ENCODE peak calls at places on chromosomes 6 and 20, in eight cellular contexts. One of them, this sample, is unnamed.
A peak's percentile ranks its signal among the peaks of the same experiment; 100 is the strongest.

GRCh38 chr20:59331721-59332329 is 31.4 kb downstream of the EDN3 start:
- DNase-seq in glutamatergic neuron: no peak
- DNase-seq in breast epithelium: no peak
- DNase-seq in GM20000: no peak
- DNase-seq in heart right ventricle: no peak
- DNase-seq in tibial artery: no peak
- DNase-seq in uterus: no peak
- DNase-seq in AG09309: no peak
- DNase-seq in this sample: no peak

GRCh38 chr20:52800734-52801627 is 171.2 kb upstream of the TSHZ2 start:
- DNase-seq in glutamatergic neuron: no peak
- DNase-seq in breast epithelium: no peak
- DNase-seq in GM20000: no peak
- DNase-seq in heart right ventricle: no peak
- DNase-seq in tibial artery: no peak
- DNase-seq in uterus: no peak
- DNase-seq in AG09309: no peak
- DNase-seq in this sample: no peak

GRCh38 chr20:21682576-21682975 is 22.9 kb upstream of the PAX1 start:
- DNase-seq in glutamatergic neuron: no peak
- DNase-seq in breast epithelium: no peak
- DNase-seq in GM20000: no peak
- DNase-seq in heart right ventricle: no peak
- DNase-seq in tibial artery: no peak
- DNase-seq in uterus: no peak
- DNase-seq in AG09309: no peak
- DNase-seq in this sample: no peak

GRCh38 chr6:5203571-5203970 is 57.2 kb downstream of the LYRM4 start:
- DNase-seq in glutamatergic neuron: peak; percentile 41
- DNase-seq in breast epithelium: no peak
- DNase-seq in GM20000: no peak
- DNase-seq in heart right ventricle: no peak
- DNase-seq in tibial artery: no peak
- DNase-seq in uterus: no peak
- DNase-seq in AG09309: no peak
- DNase-seq in this sample: no peak

GRCh38 chr6:4776967-4777925 is 1.0 kb downstream of the CDYL start:
- DNase-seq in glutamatergic neuron: peak; percentile 27
- DNase-seq in breast epithelium: no peak
- DNase-seq in GM20000: peak; percentile 72
- DNase-seq in heart right ventricle: peak; percentile 10
- DNase-seq in tibial artery: no peak
- DNase-seq in uterus: no peak
- DNase-seq in AG09309: no peak
- DNase-seq in this sample: peak; percentile 37

GRCh38 chr6:19368511-19368910 is 468.7 kb upstream of the ID4 start:
- DNase-seq in glutamatergic neuron: no peak
- DNase-seq in breast epithelium: no peak
- DNase-seq in GM20000: no peak
- DNase-seq in heart right ventricle: no peak
- DNase-seq in tibial artery: no peak
- DNase-seq in uterus: no peak
- DNase-seq in AG09309: peak; percentile 48
- DNase-seq in this sample: no peak

GRCh38 chr6:170290306-170291128 is at the start of gene DLL1:
- DNase-seq in glutamatergic neuron: peak; percentile 83
- DNase-seq in breast epithelium: peak; percentile 39
- DNase-seq in GM20000: peak; percentile 67
- DNase-seq in heart right ventricle: peak; percentile 56
- DNase-seq in tibial artery: no peak
- DNase-seq in uterus: peak; percentile 51
- DNase-seq in AG09309: no peak
- DNase-seq in this sample: peak; percentile 43

GRCh38 chr6:29552512-29553051 is 7.0 kb downstream of the UBD start:
- DNase-seq in glutamatergic neuron: no peak
- DNase-seq in breast epithelium: no peak
- DNase-seq in GM20000: peak; percentile 85
- DNase-seq in heart right ventricle: peak; percentile 41
- DNase-seq in tibial artery: no peak
- DNase-seq in uterus: no peak
- DNase-seq in AG09309: peak; percentile 43
- DNase-seq in this sample: peak; percentile 73

GRCh38 chr6:7143161-7143974 is 35.6 kb downstream of the RREB1 start:
- DNase-seq in glutamatergic neuron: peak; percentile 45
- DNase-seq in breast epithelium: no peak
- DNase-seq in GM20000: no peak
- DNase-seq in heart right ventricle: no peak
- DNase-seq in tibial artery: no peak
- DNase-seq in uterus: no peak
- DNase-seq in AG09309: no peak
- DNase-seq in this sample: no peak

GRCh38 chr20:13875265-13875811 is 90.5 kb downstream of the NDUFAF5 start:
- DNase-seq in glutamatergic neuron: no peak
- DNase-seq in breast epithelium: no peak
- DNase-seq in GM20000: no peak
- DNase-seq in heart right ventricle: no peak
- DNase-seq in tibial artery: no peak
- DNase-seq in uterus: no peak
- DNase-seq in AG09309: no peak
- DNase-seq in this sample: no peak

GRCh38 chr6:68427630-68428029 is 207.5 kb upstream of the ADGRB3 start:
- DNase-seq in glutamatergic neuron: no peak
- DNase-seq in breast epithelium: no peak
- DNase-seq in GM20000: no peak
- DNase-seq in heart right ventricle: no peak
- DNase-seq in tibial artery: no peak
- DNase-seq in uterus: no peak
- DNase-seq in AG09309: no peak
- DNase-seq in this sample: no peak

GRCh38 chr6:12911387-12911960 is 194.9 kb downstream of the PHACTR1 start:
- DNase-seq in glutamatergic neuron: no peak
- DNase-seq in breast epithelium: no peak
- DNase-seq in GM20000: peak; percentile 19
- DNase-seq in heart right ventricle: no peak
- DNase-seq in tibial artery: no peak
- DNase-seq in uterus: no peak
- DNase-seq in AG09309: peak; percentile 14
- DNase-seq in this sample: no peak

GRCh38 chr20:16641511-16641910 is 68.3 kb upstream of the KIF16B start:
- DNase-seq in glutamatergic neuron: no peak
- DNase-seq in breast epithelium: no peak
- DNase-seq in GM20000: no peak
- DNase-seq in heart right ventricle: no peak
- DNase-seq in tibial artery: no peak
- DNase-seq in uterus: no peak
- DNase-seq in AG09309: no peak
- DNase-seq in this sample: no peak

GRCh38 chr20:31587545-31588389 is 17.3 kb upstream of the ID1 start:
- DNase-seq in glutamatergic neuron: peak; percentile 95
- DNase-seq in breast epithelium: no peak
- DNase-seq in GM20000: peak; percentile 68
- DNase-seq in heart right ventricle: peak; percentile 82
- DNase-seq in tibial artery: no peak
- DNase-seq in uterus: no peak
- DNase-seq in AG09309: no peak
- DNase-seq in this sample: peak; percentile 53

GRCh38 chr20:13029687-13030510 is 21.1 kb downstream of the SPTLC3 start:
- DNase-seq in glutamatergic neuron: no peak
- DNase-seq in breast epithelium: peak; percentile 81
- DNase-seq in GM20000: no peak
- DNase-seq in heart right ventricle: no peak
- DNase-seq in tibial artery: no peak
- DNase-seq in uterus: no peak
- DNase-seq in AG09309: peak; percentile 88
- DNase-seq in this sample: no peak

GRCh38 chr6:149060985-149061760 is 256.3 kb upstream of the TAB2 start:
- DNase-seq in glutamatergic neuron: no peak
- DNase-seq in breast epithelium: no peak
- DNase-seq in GM20000: no peak
- DNase-seq in heart right ventricle: peak; percentile 41
- DNase-seq in tibial artery: no peak
- DNase-seq in uterus: no peak
- DNase-seq in AG09309: no peak
- DNase-seq in this sample: no peak

GRCh38 chr6:159252955-159253508 is 83.8 kb downstream of the FNDC1 start:
- DNase-seq in glutamatergic neuron: no peak
- DNase-seq in breast epithelium: no peak
- DNase-seq in GM20000: peak; percentile 68
- DNase-seq in heart right ventricle: no peak
- DNase-seq in tibial artery: no peak
- DNase-seq in uterus: peak; percentile 26
- DNase-seq in AG09309: no peak
- DNase-seq in this sample: peak; percentile 63

GRCh38 chr6:71496018-71496800 is 207.6 kb downstream of the OGFRL1 start:
- DNase-seq in glutamatergic neuron: no peak
- DNase-seq in breast epithelium: no peak
- DNase-seq in GM20000: peak; percentile 28
- DNase-seq in heart right ventricle: peak; percentile 17
- DNase-seq in tibial artery: no peak
- DNase-seq in uterus: no peak
- DNase-seq in AG09309: no peak
- DNase-seq in this sample: peak; percentile 23

GRCh38 chr20:57013741-57014140 is 252.7 kb downstream of the BMP7 start:
- DNase-seq in glutamatergic neuron: peak; percentile 58
- DNase-seq in breast epithelium: no peak
- DNase-seq in GM20000: no peak
- DNase-seq in heart right ventricle: no peak
- DNase-seq in tibial artery: no peak
- DNase-seq in uterus: no peak
- DNase-seq in AG09309: no peak
- DNase-seq in this sample: no peak

GRCh38 chr6:127878115-127878514 is 22.7 kb downstream of the THEMIS start:
- DNase-seq in glutamatergic neuron: no peak
- DNase-seq in breast epithelium: no peak
- DNase-seq in GM20000: no peak
- DNase-seq in heart right ventricle: no peak
- DNase-seq in tibial artery: no peak
- DNase-seq in uterus: no peak
- DNase-seq in AG09309: no peak
- DNase-seq in this sample: no peak
- TF ChIP-seq CTCF in glutamatergic neuron: no peak
- TF ChIP-seq CTCF in breast epithelium: no peak
- TF ChIP-seq CTCF in GM20000: no peak
- TF ChIP-seq CTCF in heart right ventricle: no peak
- TF ChIP-seq CTCF in tibial artery: no peak
- TF ChIP-seq CTCF in uterus: no peak
- TF ChIP-seq CTCF in AG09309: no peak
- TF ChIP-seq CTCF in this sample: no peak

GRCh38 chr20:9390441-9390840 is 123.9 kb upstream of the LAMP5 start:
- DNase-seq in glutamatergic neuron: no peak
- DNase-seq in breast epithelium: no peak
- DNase-seq in GM20000: no peak
- DNase-seq in heart right ventricle: no peak
- DNase-seq in tibial artery: no peak
- DNase-seq in uterus: no peak
- DNase-seq in AG09309: no peak
- DNase-seq in this sample: no peak

GRCh38 chr20:9397928-9398327 is 116.5 kb upstream of the LAMP5 start:
- DNase-seq in glutamatergic neuron: no peak
- DNase-seq in breast epithelium: no peak
- DNase-seq in GM20000: peak; percentile 26
- DNase-seq in heart right ventricle: peak; percentile 27
- DNase-seq in tibial artery: peak; percentile 28
- DNase-seq in uterus: no peak
- DNase-seq in AG09309: no peak
- DNase-seq in this sample: peak; percentile 22

GRCh38 chr20:9388826-9389187 is 125.6 kb upstream of the LAMP5 start:
- DNase-seq in glutamatergic neuron: no peak
- DNase-seq in breast epithelium: no peak
- DNase-seq in GM20000: no peak
- DNase-seq in heart right ventricle: no peak
- DNase-seq in tibial artery: no peak
- DNase-seq in uterus: no peak
- DNase-seq in AG09309: no peak
- DNase-seq in this sample: no peak

GRCh38 chr20:9389321-9389720 is 125.1 kb upstream of the LAMP5 start:
- DNase-seq in glutamatergic neuron: no peak
- DNase-seq in breast epithelium: no peak
- DNase-seq in GM20000: no peak
- DNase-seq in heart right ventricle: no peak
- DNase-seq in tibial artery: no peak
- DNase-seq in uterus: no peak
- DNase-seq in AG09309: no peak
- DNase-seq in this sample: no peak

GRCh38 chr20:9392892-9393857 is 121.2 kb upstream of the LAMP5 start:
- DNase-seq in glutamatergic neuron: peak; percentile 75
- DNase-seq in breast epithelium: no peak
- DNase-seq in GM20000: peak; percentile 49
- DNase-seq in heart right ventricle: peak; percentile 62
- DNase-seq in tibial artery: peak; percentile 79
- DNase-seq in uterus: peak; percentile 56
- DNase-seq in AG09309: no peak
- DNase-seq in this sample: peak; percentile 36
- TF ChIP-seq CTCF in glutamatergic neuron: peak; percentile 54
- TF ChIP-seq CTCF in breast epithelium: peak; percentile 19
- TF ChIP-seq CTCF in GM20000: peak; percentile 26
- TF ChIP-seq CTCF in heart right ventricle: peak; percentile 82
- TF ChIP-seq CTCF in tibial artery: peak; percentile 89
- TF ChIP-seq CTCF in uterus: peak; percentile 63
- TF ChIP-seq CTCF in AG09309: peak; percentile 93
- TF ChIP-seq CTCF in this sample: no peak

DNA sequence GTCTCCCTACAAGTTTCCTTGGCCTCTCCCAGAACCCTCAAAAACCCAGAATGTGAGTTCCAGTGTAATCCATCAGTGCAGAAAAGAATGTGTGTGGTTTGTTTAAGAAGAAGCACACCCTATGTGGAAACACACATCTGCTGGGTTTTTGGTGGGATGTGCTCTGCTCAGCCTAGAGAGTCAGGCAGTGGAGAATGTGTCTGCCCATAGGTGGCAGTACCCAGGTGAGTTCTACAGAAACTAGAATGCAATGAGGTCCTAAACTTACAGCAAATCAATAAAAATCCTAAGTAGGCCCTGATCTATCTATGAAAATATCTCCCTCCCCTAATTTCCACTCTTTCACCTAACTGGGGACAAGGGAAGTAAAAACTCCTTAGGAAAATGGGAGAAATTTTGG is 437.3 kb downstream of the DHX35 start:
- DNase-seq in glutamatergic neuron: no peak
- DNase-seq in breast epithelium: no peak
- DNase-seq in GM20000: no peak
- DNase-seq in heart right ventricle: no peak
- DNase-seq in tibial artery: no peak
- DNase-seq in uterus: no peak
- DNase-seq in AG09309: no peak
- DNase-seq in this sample: no peak
- TF ChIP-seq CTCF in glutamatergic neuron: no peak
- TF ChIP-seq CTCF in breast epithelium: no peak
- TF ChIP-seq CTCF in GM20000: no peak
- TF ChIP-seq CTCF in heart right ventricle: no peak
- TF ChIP-seq CTCF in tibial artery: no peak
- TF ChIP-seq CTCF in uterus: no peak
- TF ChIP-seq CTCF in AG09309: no peak
- TF ChIP-seq CTCF in this sample: no peak

DNA sequence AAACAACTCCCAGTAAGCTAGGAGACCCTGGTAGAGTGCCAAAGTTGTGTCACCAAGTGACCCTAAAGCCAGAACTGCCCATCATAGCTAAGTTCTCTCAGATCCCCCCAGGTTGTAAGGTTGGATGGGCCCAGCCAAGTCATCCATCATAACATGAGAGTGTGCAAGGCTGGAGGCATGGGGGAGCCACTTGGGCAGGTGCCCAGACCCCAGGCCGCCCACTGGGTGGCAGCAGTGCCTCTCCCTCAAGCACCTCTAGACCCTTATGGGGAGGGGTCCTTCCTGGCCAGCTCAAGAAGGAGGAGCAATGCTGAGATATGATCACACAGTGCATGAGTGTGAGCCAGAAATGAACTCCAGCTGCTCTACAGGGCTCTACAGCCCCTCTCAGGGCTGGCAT is 154.5 kb downstream of the MYLK4 start:
- DNase-seq in glutamatergic neuron: no peak
- DNase-seq in breast epithelium: no peak
- DNase-seq in GM20000: no peak
- DNase-seq in heart right ventricle: no peak
- DNase-seq in tibial artery: no peak
- DNase-seq in uterus: no peak
- DNase-seq in AG09309: no peak
- DNase-seq in this sample: no peak
- TF ChIP-seq CTCF in glutamatergic neuron: no peak
- TF ChIP-seq CTCF in breast epithelium: no peak
- TF ChIP-seq CTCF in GM20000: no peak
- TF ChIP-seq CTCF in heart right ventricle: peak; percentile 35
- TF ChIP-seq CTCF in tibial artery: peak; percentile 20
- TF ChIP-seq CTCF in uterus: no peak
- TF ChIP-seq CTCF in AG09309: peak; percentile 21
- TF ChIP-seq CTCF in this sample: peak; percentile 25